ENCODE peak calls at places on chromosomes 4 and X, in six cellular contexts. Z is GM12864, W is neural progenitor cell, J is astrocyte of the spinal cord, O is esophagus squamous epithelium, A is H9. D is an unnamed sample.

GRCh38 chr4:122668241-122668640 is 47.4 kb upstream of the IL21 start:
- DNase-seq in Z (no peak), W (no peak), J (peak; percentile 71), O (no peak), A (no peak), D (no peak)

GRCh38 chrX:30313322-30313721 is 4.1 kb upstream of the NR0B1 start:
- DNase-seq in Z (no peak), W (no peak), J (no peak), O (no peak), A (no peak), D (no peak)

GRCh38 chrX:373641-374471 is 12.9 kb downstream of the PPP2R3B start:
- DNase-seq in Z (no peak), W (peak; percentile 88), J (peak; percentile 27), O (no peak), A (peak; percentile 59), D (peak; percentile 69)

GRCh38 chrX:154353172-154353843 is 21.1 kb downstream of the FLNA start:
- DNase-seq in Z (no peak), W (no peak), J (no peak), O (no peak), A (no peak), D (no peak)

GRCh38 chr4:86664959-86665358 is 70.8 kb downstream of the PTPN13 start:
- DNase-seq in Z (no peak), W (no peak), J (peak; percentile 87), O (no peak), A (no peak), D (no peak)

GRCh38 chr4:56909083-56909981 is 1.6 kb downstream of the REST start:
- DNase-seq in Z (no peak), W (peak; percentile 82), J (peak; percentile 56), O (no peak), A (peak; percentile 46), D (peak; percentile 60)

GRCh38 chrX:37692918-37693317 is 7.3 kb downstream of the XK start:
- DNase-seq in Z (no peak), W (no peak), J (peak; percentile 17), O (no peak), A (no peak), D (no peak)

GRCh38 chrX:39427492-39428289 is 626.4 kb downstream of the MID1IP1 start:
- DNase-seq in Z (no peak), W (no peak), J (peak; percentile 51), O (no peak), A (no peak), D (no peak)

GRCh38 chr4:138226351-138226750 is 15.8 kb downstream of the SLC7A11 start:
- DNase-seq in Z (no peak), W (no peak), J (no peak), O (no peak), A (no peak), D (no peak)

GRCh38 chr4:74223801-74224200 is 65.9 kb downstream of the MTHFD2L start:
- DNase-seq in Z (no peak), W (no peak), J (no peak), O (no peak), A (no peak), D (no peak)

GRCh38 chr4:95165926-95166524 is 382.7 kb downstream of the UNC5C start:
- DNase-seq in Z (peak; percentile 21), W (peak; percentile 85), J (peak; percentile 79), O (no peak), A (no peak), D (peak; percentile 47)

GRCh38 chrX:130108647-130109428 is 1.5 kb downstream of the ELF4 start:
- DNase-seq in Z (no peak), W (no peak), J (peak; percentile 24), O (no peak), A (no peak), D (no peak)

GRCh38 chrX:9475984-9476383 is 11.1 kb downstream of the TBL1X start:
- DNase-seq in Z (no peak), W (no peak), J (no peak), O (no peak), A (no peak), D (no peak)

GRCh38 chrX:13064599-13065143 is 20.3 kb upstream of the FAM9C start:
- DNase-seq in Z (no peak), W (no peak), J (peak; percentile 79), O (no peak), A (no peak), D (no peak)

GRCh38 chr4:40897557-40898203 is 147.9 kb downstream of the NSUN7 start:
- DNase-seq in Z (no peak), W (peak; percentile 86), J (peak; percentile 58), O (no peak), A (peak; percentile 82), D (peak; percentile 83)

GRCh38 chrX:53918697-53919096 is 125.6 kb downstream of the PHF8 start:
- DNase-seq in Z (no peak), W (no peak), J (no peak), O (no peak), A (no peak), D (no peak)

GRCh38 chrX:39576081-39576701 is 521.6 kb downstream of the BCOR start:
- DNase-seq in Z (no peak), W (peak; percentile 57), J (no peak), O (no peak), A (peak; percentile 36), D (peak; percentile 18)

GRCh38 chr4:95161781-95162469 is 386.8 kb downstream of the UNC5C start:
- DNase-seq in Z (no peak), W (no peak), J (no peak), O (no peak), A (no peak), D (no peak)

GRCh38 chr4:127783971-127784519 is 1.9 kb downstream of the HSPA4L start:
- DNase-seq in Z (no peak), W (no peak), J (no peak), O (no peak), A (no peak), D (no peak)

GRCh38 chr4:76726141-76726540 is 171.8 kb downstream of the SOWAHB start:
- DNase-seq in Z (no peak), W (no peak), J (no peak), O (no peak), A (no peak), D (no peak)

GRCh38 chr4:76725039-76725438 is 172.9 kb downstream of the SOWAHB start:
- DNase-seq in Z (no peak), W (no peak), J (no peak), O (no peak), A (no peak), D (no peak)

GRCh38 chr4:76723916-76724315 is 174.0 kb downstream of the SOWAHB start:
- DNase-seq in Z (no peak), W (peak; percentile 42), J (peak; percentile 63), O (no peak), A (no peak), D (no peak)

GRCh38 chr4:76726631-76727030 is 171.3 kb downstream of the SOWAHB start:
- DNase-seq in Z (no peak), W (no peak), J (no peak), O (no peak), A (no peak), D (no peak)

DNA sequence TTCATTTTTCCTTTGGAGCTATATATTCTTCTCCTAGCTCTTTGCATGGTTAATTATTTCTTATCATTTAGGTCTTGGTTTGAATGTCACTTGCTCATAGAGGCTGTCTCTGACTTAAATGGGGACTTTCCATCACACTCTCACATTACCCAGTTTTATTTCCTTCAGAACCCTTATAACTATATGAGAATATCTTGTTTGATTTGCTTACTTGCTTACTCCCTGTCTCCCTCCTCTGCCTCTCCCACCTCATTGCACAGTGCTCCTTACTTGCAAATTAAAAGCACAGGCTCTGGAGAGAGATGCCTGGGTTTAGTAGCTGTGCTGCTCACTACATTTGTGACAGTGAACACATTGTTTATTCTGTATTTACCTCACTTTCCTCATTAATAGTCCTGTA is 174.6 kb downstream of the SOWAHB start:
- DNase-seq in Z (no peak), W (no peak), J (peak; percentile 25), O (no peak), A (no peak), D (no peak)
- TF ChIP-seq CTCF in Z (no peak), W (no peak), J (peak; percentile 28), O (no peak), A (no peak), D (no peak)

GRCh38 chr4:53960843-53961242 is 103.6 kb downstream of the CHIC2 start:
- DNase-seq in Z (no peak), W (no peak), J (no peak), O (no peak), A (peak; percentile 33), D (no peak)

GRCh38 chr4:53962516-53963225 is 101.7 kb downstream of the CHIC2 start:
- DNase-seq in Z (no peak), W (peak; percentile 57), J (peak; percentile 68), O (no peak), A (no peak), D (peak; percentile 18)

GRCh38 chr4:53956454-53956853 is 108.0 kb downstream of the CHIC2 start:
- DNase-seq in Z (no peak), W (no peak), J (no peak), O (no peak), A (no peak), D (no peak)

GRCh38 chr4:53956053-53956452 is 108.4 kb downstream of the CHIC2 start:
- DNase-seq in Z (no peak), W (no peak), J (no peak), O (no peak), A (no peak), D (peak; percentile 18)

DNA sequence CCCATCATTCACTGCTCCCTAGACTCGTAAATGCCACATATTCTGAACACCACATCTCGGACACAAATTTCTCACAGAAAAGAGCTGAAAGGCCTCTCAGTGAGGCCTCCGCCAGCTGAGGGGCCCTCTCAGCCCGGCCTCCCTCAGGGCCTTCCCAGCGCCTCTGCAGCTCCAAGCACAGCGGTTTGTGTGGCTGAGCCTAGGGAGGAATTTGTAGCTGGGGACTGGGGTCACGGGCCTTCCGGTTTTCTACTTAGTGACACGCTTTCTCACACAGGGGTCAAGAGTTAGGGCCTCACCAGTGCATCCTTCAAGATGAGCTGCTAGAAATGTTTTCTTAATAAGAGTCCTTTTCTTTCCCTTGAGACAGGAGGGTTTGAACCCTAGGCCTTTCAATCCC is 105.0 kb downstream of the CHIC2 start:
- DNase-seq in Z (no peak), W (no peak), J (no peak), O (no peak), A (no peak), D (peak; percentile 24)
- TF ChIP-seq CTCF in Z (no peak), W (no peak), J (no peak), O (no peak), A (no peak), D (no peak)

GRCh38 chr4:38759077-38759789 is 23.6 kb downstream of the TLR10 start:
- DNase-seq in Z (no peak), W (peak; percentile 67), J (peak; percentile 69), O (no peak), A (peak; percentile 67), D (peak; percentile 71)

GRCh38 chr4:38757945-38758344 is 24.8 kb downstream of the TLR10 start:
- DNase-seq in Z (no peak), W (peak; percentile 15), J (no peak), O (no peak), A (peak; percentile 69), D (no peak)

GRCh38 chr4:38762560-38762959 is 20.2 kb downstream of the TLR10 start:
- DNase-seq in Z (no peak), W (no peak), J (no peak), O (no peak), A (no peak), D (no peak)

GRCh38 chr4:38759790-38760122 is 23.0 kb downstream of the TLR10 start:
- DNase-seq in Z (no peak), W (no peak), J (no peak), O (no peak), A (no peak), D (no peak)

GRCh38 chr4:38760915-38761314 is 21.9 kb downstream of the TLR10 start:
- DNase-seq in Z (no peak), W (no peak), J (no peak), O (no peak), A (no peak), D (no peak)
- TF ChIP-seq CTCF in Z (no peak), W (no peak), J (no peak), O (no peak), A (no peak), D (no peak)

GRCh38 chrX:133792198-133792953 is 193.0 kb downstream of the GPC3 start:
- DNase-seq in Z (peak; percentile 15), W (peak; percentile 85), J (peak; percentile 74), O (peak; percentile 0), A (peak; percentile 80), D (peak; percentile 80)
- TF ChIP-seq CTCF in Z (peak; percentile 97), W (peak; percentile 96), J (peak; percentile 98), O (peak; percentile 63), A (peak; percentile 100), D (peak; percentile 99)